ENCODE peak calls at places on chromosomes 12 and 14, in nine cellular contexts. G, N, I, L, T, O, W, F and K are unnamed samples.

GRCh38 chr12:27822076-27822712 is 42.2 kb upstream of the MANSC4 start:
- DNase-seq in W (peak; percentile 21), O (no peak), N (no peak), T (peak; percentile 79), L (no peak), I (no peak), G (no peak), F (no peak), K (peak; percentile 97)

GRCh38 chr12:13337786-13338185 is 141.3 kb downstream of the EMP1 start:
- DNase-seq in W (no peak), L (no peak), T (no peak), N (no peak), O (no peak), G (no peak), I (no peak), F (no peak), K (no peak)

GRCh38 chr14:99819514-99819913 is 26.3 kb downstream of the EML1 start:
- DNase-seq in W (no peak), F (no peak), L (no peak), N (no peak), G (no peak), I (no peak), O (no peak), T (peak; percentile 10), K (no peak)

GRCh38 chr14:68447581-68448281 is 345.1 kb downstream of the ZFP36L1 start:
- DNase-seq in F (no peak), L (no peak), G (no peak), W (no peak), I (no peak), O (no peak), N (no peak), T (no peak), K (no peak)

GRCh38 chr14:22420598-22421186 is 168.3 kb downstream of the DAD1 start:
- DNase-seq in W (no peak), F (no peak), I (no peak), N (no peak), G (no peak), O (no peak), T (no peak), L (no peak), K (no peak)

GRCh38 chr12:64713372-64713771 is 45.8 kb downstream of the GNS start:
- DNase-seq in L (no peak), O (no peak), T (no peak), W (no peak), N (no peak), F (no peak), I (no peak), G (no peak), K (no peak)

GRCh38 chr14:90839024-90839888 is 23.0 kb upstream of the TTC7B start:
- DNase-seq in T (no peak), L (peak; percentile 33), I (no peak), N (no peak), G (no peak), F (no peak), W (no peak), O (no peak), K (peak; percentile 79)

GRCh38 chr12:26290560-26290959 is 95.2 kb downstream of the SSPN start:
- DNase-seq in W (no peak), G (no peak), N (no peak), L (no peak), I (no peak), F (no peak), T (no peak), O (no peak), K (no peak)

GRCh38 chr12:76308866-76309265 is 39.3 kb downstream of the BBS10 start:
- DNase-seq in L (no peak), W (no peak), T (no peak), N (no peak), O (no peak), I (no peak), G (no peak), F (no peak), K (no peak)